ENCODE peak calls at places on chromosomes 5 and 9, in ten cellular contexts. W is neuronal stem cell, E is mucosa of gallbladder, O is GM10248, J is WTC11, Z is GM23338, T is iPS DF 19.7, D is lung microvascular endothelial cell, N is T1000, G is SJSA1. P is an unnamed sample.

GRCh38 chr9:129866373-129867137 is 31.3 kb downstream of the USP20 start:
- DNase-seq in W (no peak), G (no peak), J (no peak), Z (no peak), N (no peak), T (no peak), D (no peak), E (no peak), O (no peak), P (no peak)

GRCh38 chr9:13427587-13427986 is 148.1 kb upstream of the MPDZ start:
- DNase-seq in W (peak; percentile 53), Z (peak; percentile 54), T (peak; percentile 12), E (no peak), J (no peak), D (peak; percentile 79), N (no peak), G (peak; percentile 10), O (peak; percentile 36), P (no peak)

GRCh38 chr9:20604561-20604960 is 17.7 kb downstream of the MLLT3 start:
- DNase-seq in W (no peak), O (peak; percentile 20), E (no peak), G (peak; percentile 43), T (no peak), N (no peak), J (no peak), D (peak; percentile 66), Z (no peak), P (no peak)

GRCh38 chr5:565782-566445 is 41.7 kb upstream of the SLC9A3 start:
- DNase-seq in E (peak; percentile 49), D (no peak), N (no peak), Z (peak; percentile 82), G (no peak), O (no peak), W (no peak), T (no peak), J (peak; percentile 53), P (no peak)

GRCh38 chr9:2216591-2216990 is 201.4 kb downstream of the SMARCA2 start:
- DNase-seq in T (no peak), E (no peak), J (no peak), N (no peak), G (no peak), D (no peak), Z (no peak), O (no peak), W (no peak), P (no peak)

GRCh38 chr5:151862811-151863472 is 61.7 kb downstream of the GLRA1 start:
- DNase-seq in D (no peak), Z (no peak), G (no peak), J (no peak), N (no peak), W (no peak), T (no peak), E (no peak), O (no peak), P (no peak)

GRCh38 chr5:135326296-135327240 is 72.5 kb downstream of the MACROH2A1 start:
- DNase-seq in N (no peak), J (peak; percentile 20), D (no peak), E (no peak), O (no peak), Z (peak; percentile 63), W (no peak), G (no peak), T (no peak), P (no peak)

GRCh38 chr9:126116351-126117157 is 210.1 kb upstream of the MVB12B start:
- DNase-seq in E (no peak), W (no peak), Z (no peak), D (no peak), O (no peak), G (no peak), J (no peak), T (no peak), N (no peak), P (no peak)

GRCh38 chr5:39283231-39283818 is 64.0 kb upstream of the FYB1 start:
- DNase-seq in T (peak; percentile 47), D (peak; percentile 79), G (peak; percentile 57), Z (peak; percentile 83), E (peak; percentile 71), N (peak; percentile 33), J (peak; percentile 18), W (peak; percentile 9), O (peak; percentile 50), P (peak; percentile 53)

P was measured in naive B cell.